ENCODE peak calls at places on chromosomes 12 and 14, in ten cellular contexts. One of them, this sample, is unnamed.

GRCh38 chr12:76083761-76084276 is 666 bp downstream of the NAP1L1 start:
- DNase-seq in fibroblast of the conjunctiva: peak; percentile 43
- DNase-seq in stimulated activated CD8-positive, alpha-beta memory T cell treated with anti-CD3 and anti-CD28 coated beads, Interleukin-7, amount 100 ng/mL, for 1 hour: peak; percentile 36
- DNase-seq in EL: peak; percentile 77
- DNase-seq in NCI-H1048: no peak
- DNase-seq in HFF-Myc: peak; percentile 14
- DNase-seq in CD8-positive, alpha-beta T cell: peak; percentile 60
- DNase-seq in dorsolateral prefrontal cortex: no peak
- DNase-seq in lung: peak; percentile 68
- DNase-seq in activated CD8-positive, alpha-beta T cell treated with anti-CD3 and anti-CD28 coated beads, Interleukin-2, amount 10 ng/mL, durations not matched to agents 7 days and 5 days: peak; percentile 77
- DNase-seq in this sample: peak; percentile 87

GRCh38 chr12:53051058-53051880 is 1.4 kb downstream of the TNS2 start:
- DNase-seq in HFF-Myc: no peak
- DNase-seq in lung: peak; percentile 68
- DNase-seq in dorsolateral prefrontal cortex: peak; percentile 95
- DNase-seq in activated CD8-positive, alpha-beta T cell treated with anti-CD3 and anti-CD28 coated beads, Interleukin-2, amount 10 ng/mL, durations not matched to agents 7 days and 5 days: no peak
- DNase-seq in NCI-H1048: no peak
- DNase-seq in CD8-positive, alpha-beta T cell: no peak
- DNase-seq in EL: peak; percentile 66
- DNase-seq in fibroblast of the conjunctiva: no peak
- DNase-seq in stimulated activated CD8-positive, alpha-beta memory T cell treated with anti-CD3 and anti-CD28 coated beads, Interleukin-7, amount 100 ng/mL, for 1 hour: no peak
- DNase-seq in this sample: no peak

GRCh38 chr14:75832621-75833297 is 149.0 kb downstream of the TGFB3 start:
- DNase-seq in fibroblast of the conjunctiva: no peak
- DNase-seq in activated CD8-positive, alpha-beta T cell treated with anti-CD3 and anti-CD28 coated beads, Interleukin-2, amount 10 ng/mL, durations not matched to agents 7 days and 5 days: no peak
- DNase-seq in EL: peak; percentile 71
- DNase-seq in lung: no peak
- DNase-seq in stimulated activated CD8-positive, alpha-beta memory T cell treated with anti-CD3 and anti-CD28 coated beads, Interleukin-7, amount 100 ng/mL, for 1 hour: no peak
- DNase-seq in dorsolateral prefrontal cortex: no peak
- DNase-seq in HFF-Myc: no peak
- DNase-seq in NCI-H1048: no peak
- DNase-seq in CD8-positive, alpha-beta T cell: no peak
- DNase-seq in this sample: no peak

GRCh38 chr14:104086210-104086660 is 735 bp downstream of the ASPG start:
- DNase-seq in HFF-Myc: no peak
- DNase-seq in NCI-H1048: no peak
- DNase-seq in fibroblast of the conjunctiva: no peak
- DNase-seq in stimulated activated CD8-positive, alpha-beta memory T cell treated with anti-CD3 and anti-CD28 coated beads, Interleukin-7, amount 100 ng/mL, for 1 hour: no peak
- DNase-seq in EL: no peak
- DNase-seq in dorsolateral prefrontal cortex: no peak
- DNase-seq in lung: no peak
- DNase-seq in CD8-positive, alpha-beta T cell: no peak
- DNase-seq in activated CD8-positive, alpha-beta T cell treated with anti-CD3 and anti-CD28 coated beads, Interleukin-2, amount 10 ng/mL, durations not matched to agents 7 days and 5 days: no peak
- DNase-seq in this sample: peak; percentile 56

GRCh38 chr14:100078997-100079561 is 13.9 kb downstream of the EVL start:
- DNase-seq in dorsolateral prefrontal cortex: peak; percentile 41
- DNase-seq in EL: peak; percentile 47
- DNase-seq in NCI-H1048: no peak
- DNase-seq in stimulated activated CD8-positive, alpha-beta memory T cell treated with anti-CD3 and anti-CD28 coated beads, Interleukin-7, amount 100 ng/mL, for 1 hour: peak; percentile 65
- DNase-seq in lung: no peak
- DNase-seq in HFF-Myc: peak; percentile 44
- DNase-seq in activated CD8-positive, alpha-beta T cell treated with anti-CD3 and anti-CD28 coated beads, Interleukin-2, amount 10 ng/mL, durations not matched to agents 7 days and 5 days: peak; percentile 94
- DNase-seq in fibroblast of the conjunctiva: peak; percentile 23
- DNase-seq in CD8-positive, alpha-beta T cell: peak; percentile 75
- DNase-seq in this sample: no peak

GRCh38 chr12:47942327-47943230 is 20.8 kb upstream of the TMEM106C start:
- DNase-seq in HFF-Myc: no peak
- DNase-seq in fibroblast of the conjunctiva: no peak
- DNase-seq in CD8-positive, alpha-beta T cell: peak; percentile 37
- DNase-seq in EL: no peak
- DNase-seq in NCI-H1048: no peak
- DNase-seq in lung: no peak
- DNase-seq in dorsolateral prefrontal cortex: no peak
- DNase-seq in stimulated activated CD8-positive, alpha-beta memory T cell treated with anti-CD3 and anti-CD28 coated beads, Interleukin-7, amount 100 ng/mL, for 1 hour: no peak
- DNase-seq in activated CD8-positive, alpha-beta T cell treated with anti-CD3 and anti-CD28 coated beads, Interleukin-2, amount 10 ng/mL, durations not matched to agents 7 days and 5 days: peak; percentile 61
- DNase-seq in this sample: no peak

GRCh38 chr14:77579760-77580159 is 36.7 kb downstream of the SPTLC2 start:
- DNase-seq in dorsolateral prefrontal cortex: no peak
- DNase-seq in activated CD8-positive, alpha-beta T cell treated with anti-CD3 and anti-CD28 coated beads, Interleukin-2, amount 10 ng/mL, durations not matched to agents 7 days and 5 days: no peak
- DNase-seq in EL: peak; percentile 47
- DNase-seq in lung: no peak
- DNase-seq in fibroblast of the conjunctiva: no peak
- DNase-seq in NCI-H1048: no peak
- DNase-seq in CD8-positive, alpha-beta T cell: no peak
- DNase-seq in stimulated activated CD8-positive, alpha-beta memory T cell treated with anti-CD3 and anti-CD28 coated beads, Interleukin-7, amount 100 ng/mL, for 1 hour: no peak
- DNase-seq in HFF-Myc: no peak
- DNase-seq in this sample: no peak

GRCh38 chr12:10392394-10392930 is 2.6 kb upstream of the KLRK1 start:
- DNase-seq in dorsolateral prefrontal cortex: no peak
- DNase-seq in NCI-H1048: no peak
- DNase-seq in CD8-positive, alpha-beta T cell: no peak
- DNase-seq in activated CD8-positive, alpha-beta T cell treated with anti-CD3 and anti-CD28 coated beads, Interleukin-2, amount 10 ng/mL, durations not matched to agents 7 days and 5 days: peak; percentile 79
- DNase-seq in fibroblast of the conjunctiva: peak; percentile 96
- DNase-seq in HFF-Myc: peak; percentile 54
- DNase-seq in lung: peak; percentile 74
- DNase-seq in EL: peak; percentile 90
- DNase-seq in stimulated activated CD8-positive, alpha-beta memory T cell treated with anti-CD3 and anti-CD28 coated beads, Interleukin-7, amount 100 ng/mL, for 1 hour: no peak
- DNase-seq in this sample: no peak

GRCh38 chr12:56839489-56840442 is 76.6 kb downstream of the HSD17B6 start:
- DNase-seq in EL: peak; percentile 53
- DNase-seq in lung: peak; percentile 60
- DNase-seq in CD8-positive, alpha-beta T cell: no peak
- DNase-seq in NCI-H1048: no peak
- DNase-seq in dorsolateral prefrontal cortex: peak; percentile 39
- DNase-seq in HFF-Myc: peak; percentile 24
- DNase-seq in fibroblast of the conjunctiva: peak; percentile 10
- DNase-seq in stimulated activated CD8-positive, alpha-beta memory T cell treated with anti-CD3 and anti-CD28 coated beads, Interleukin-7, amount 100 ng/mL, for 1 hour: no peak
- DNase-seq in activated CD8-positive, alpha-beta T cell treated with anti-CD3 and anti-CD28 coated beads, Interleukin-2, amount 10 ng/mL, durations not matched to agents 7 days and 5 days: peak; percentile 51
- DNase-seq in this sample: peak; percentile 27

GRCh38 chr14:24376448-24377070 is 8.6 kb downstream of the NFATC4 start:
- DNase-seq in HFF-Myc: no peak
- DNase-seq in stimulated activated CD8-positive, alpha-beta memory T cell treated with anti-CD3 and anti-CD28 coated beads, Interleukin-7, amount 100 ng/mL, for 1 hour: no peak
- DNase-seq in CD8-positive, alpha-beta T cell: no peak
- DNase-seq in fibroblast of the conjunctiva: no peak
- DNase-seq in EL: no peak
- DNase-seq in NCI-H1048: no peak
- DNase-seq in lung: no peak
- DNase-seq in activated CD8-positive, alpha-beta T cell treated with anti-CD3 and anti-CD28 coated beads, Interleukin-2, amount 10 ng/mL, durations not matched to agents 7 days and 5 days: no peak
- DNase-seq in dorsolateral prefrontal cortex: no peak
- DNase-seq in this sample: no peak

GRCh38 chr12:13369496-13369895 is 173.0 kb downstream of the EMP1 start:
- DNase-seq in activated CD8-positive, alpha-beta T cell treated with anti-CD3 and anti-CD28 coated beads, Interleukin-2, amount 10 ng/mL, durations not matched to agents 7 days and 5 days: no peak
- DNase-seq in HFF-Myc: no peak
- DNase-seq in lung: no peak
- DNase-seq in fibroblast of the conjunctiva: no peak
- DNase-seq in EL: no peak
- DNase-seq in stimulated activated CD8-positive, alpha-beta memory T cell treated with anti-CD3 and anti-CD28 coated beads, Interleukin-7, amount 100 ng/mL, for 1 hour: no peak
- DNase-seq in dorsolateral prefrontal cortex: no peak
- DNase-seq in NCI-H1048: no peak
- DNase-seq in CD8-positive, alpha-beta T cell: no peak
- DNase-seq in this sample: no peak

GRCh38 chr12:97142737-97143450 is 235.8 kb downstream of the NEDD1 start:
- DNase-seq in fibroblast of the conjunctiva: no peak
- DNase-seq in EL: no peak
- DNase-seq in stimulated activated CD8-positive, alpha-beta memory T cell treated with anti-CD3 and anti-CD28 coated beads, Interleukin-7, amount 100 ng/mL, for 1 hour: no peak
- DNase-seq in HFF-Myc: no peak
- DNase-seq in lung: no peak
- DNase-seq in CD8-positive, alpha-beta T cell: no peak
- DNase-seq in NCI-H1048: no peak
- DNase-seq in dorsolateral prefrontal cortex: no peak
- DNase-seq in activated CD8-positive, alpha-beta T cell treated with anti-CD3 and anti-CD28 coated beads, Interleukin-2, amount 10 ng/mL, durations not matched to agents 7 days and 5 days: no peak
- DNase-seq in this sample: no peak

GRCh38 chr12:46349253-46349652 is 23.3 kb downstream of the SLC38A2 start:
- DNase-seq in activated CD8-positive, alpha-beta T cell treated with anti-CD3 and anti-CD28 coated beads, Interleukin-2, amount 10 ng/mL, durations not matched to agents 7 days and 5 days: no peak
- DNase-seq in HFF-Myc: no peak
- DNase-seq in lung: no peak
- DNase-seq in fibroblast of the conjunctiva: no peak
- DNase-seq in EL: no peak
- DNase-seq in CD8-positive, alpha-beta T cell: no peak
- DNase-seq in NCI-H1048: no peak
- DNase-seq in stimulated activated CD8-positive, alpha-beta memory T cell treated with anti-CD3 and anti-CD28 coated beads, Interleukin-7, amount 100 ng/mL, for 1 hour: no peak
- DNase-seq in dorsolateral prefrontal cortex: no peak
- DNase-seq in this sample: no peak

GRCh38 chr14:93113678-93114067 is 2.1 kb downstream of the ITPK1 start:
- DNase-seq in HFF-Myc: no peak
- DNase-seq in lung: no peak
- DNase-seq in fibroblast of the conjunctiva: no peak
- DNase-seq in EL: no peak
- DNase-seq in dorsolateral prefrontal cortex: no peak
- DNase-seq in CD8-positive, alpha-beta T cell: no peak
- DNase-seq in activated CD8-positive, alpha-beta T cell treated with anti-CD3 and anti-CD28 coated beads, Interleukin-2, amount 10 ng/mL, durations not matched to agents 7 days and 5 days: no peak
- DNase-seq in stimulated activated CD8-positive, alpha-beta memory T cell treated with anti-CD3 and anti-CD28 coated beads, Interleukin-7, amount 100 ng/mL, for 1 hour: no peak
- DNase-seq in NCI-H1048: no peak
- DNase-seq in this sample: no peak

GRCh38 chr12:57008113-57008687 is 1.9 kb upstream of the ZBTB39 start:
- DNase-seq in HFF-Myc: peak; percentile 62
- DNase-seq in dorsolateral prefrontal cortex: no peak
- DNase-seq in stimulated activated CD8-positive, alpha-beta memory T cell treated with anti-CD3 and anti-CD28 coated beads, Interleukin-7, amount 100 ng/mL, for 1 hour: no peak
- DNase-seq in lung: no peak
- DNase-seq in activated CD8-positive, alpha-beta T cell treated with anti-CD3 and anti-CD28 coated beads, Interleukin-2, amount 10 ng/mL, durations not matched to agents 7 days and 5 days: peak; percentile 52
- DNase-seq in fibroblast of the conjunctiva: peak; percentile 65
- DNase-seq in EL: peak; percentile 67
- DNase-seq in NCI-H1048: no peak
- DNase-seq in CD8-positive, alpha-beta T cell: no peak
- DNase-seq in this sample: no peak

GRCh38 chr12:6828671-6829531 is 694 bp downstream of the P3H3 start:
- DNase-seq in dorsolateral prefrontal cortex: no peak
- DNase-seq in stimulated activated CD8-positive, alpha-beta memory T cell treated with anti-CD3 and anti-CD28 coated beads, Interleukin-7, amount 100 ng/mL, for 1 hour: no peak
- DNase-seq in activated CD8-positive, alpha-beta T cell treated with anti-CD3 and anti-CD28 coated beads, Interleukin-2, amount 10 ng/mL, durations not matched to agents 7 days and 5 days: no peak
- DNase-seq in NCI-H1048: no peak
- DNase-seq in HFF-Myc: no peak
- DNase-seq in lung: no peak
- DNase-seq in EL: peak; percentile 32
- DNase-seq in fibroblast of the conjunctiva: no peak
- DNase-seq in CD8-positive, alpha-beta T cell: peak; percentile 19
- DNase-seq in this sample: peak; percentile 78

GRCh38 chr12:111756681-111757080 is 10.1 kb upstream of the ALDH2 start:
- DNase-seq in CD8-positive, alpha-beta T cell: no peak
- DNase-seq in EL: no peak
- DNase-seq in stimulated activated CD8-positive, alpha-beta memory T cell treated with anti-CD3 and anti-CD28 coated beads, Interleukin-7, amount 100 ng/mL, for 1 hour: no peak
- DNase-seq in fibroblast of the conjunctiva: no peak
- DNase-seq in activated CD8-positive, alpha-beta T cell treated with anti-CD3 and anti-CD28 coated beads, Interleukin-2, amount 10 ng/mL, durations not matched to agents 7 days and 5 days: no peak
- DNase-seq in NCI-H1048: no peak
- DNase-seq in dorsolateral prefrontal cortex: no peak
- DNase-seq in HFF-Myc: no peak
- DNase-seq in lung: no peak
- DNase-seq in this sample: no peak

GRCh38 chr14:102759416-102759815 is 17.8 kb upstream of the TRAF3 start:
- DNase-seq in HFF-Myc: no peak
- DNase-seq in lung: no peak
- DNase-seq in NCI-H1048: no peak
- DNase-seq in fibroblast of the conjunctiva: no peak
- DNase-seq in activated CD8-positive, alpha-beta T cell treated with anti-CD3 and anti-CD28 coated beads, Interleukin-2, amount 10 ng/mL, durations not matched to agents 7 days and 5 days: no peak
- DNase-seq in EL: no peak
- DNase-seq in dorsolateral prefrontal cortex: no peak
- DNase-seq in stimulated activated CD8-positive, alpha-beta memory T cell treated with anti-CD3 and anti-CD28 coated beads, Interleukin-7, amount 100 ng/mL, for 1 hour: no peak
- DNase-seq in CD8-positive, alpha-beta T cell: no peak
- DNase-seq in this sample: no peak

GRCh38 chr14:34179723-34180122 is 228.8 kb upstream of the EGLN3 start:
- DNase-seq in activated CD8-positive, alpha-beta T cell treated with anti-CD3 and anti-CD28 coated beads, Interleukin-2, amount 10 ng/mL, durations not matched to agents 7 days and 5 days: no peak
- DNase-seq in lung: no peak
- DNase-seq in EL: no peak
- DNase-seq in fibroblast of the conjunctiva: no peak
- DNase-seq in stimulated activated CD8-positive, alpha-beta memory T cell treated with anti-CD3 and anti-CD28 coated beads, Interleukin-7, amount 100 ng/mL, for 1 hour: no peak
- DNase-seq in HFF-Myc: no peak
- DNase-seq in dorsolateral prefrontal cortex: no peak
- DNase-seq in NCI-H1048: no peak
- DNase-seq in CD8-positive, alpha-beta T cell: no peak
- DNase-seq in this sample: no peak

GRCh38 chr12:76303989-76304460 is 44.2 kb downstream of the BBS10 start:
- DNase-seq in HFF-Myc: no peak
- DNase-seq in activated CD8-positive, alpha-beta T cell treated with anti-CD3 and anti-CD28 coated beads, Interleukin-2, amount 10 ng/mL, durations not matched to agents 7 days and 5 days: no peak
- DNase-seq in NCI-H1048: no peak
- DNase-seq in CD8-positive, alpha-beta T cell: no peak
- DNase-seq in lung: no peak
- DNase-seq in fibroblast of the conjunctiva: no peak
- DNase-seq in EL: no peak
- DNase-seq in dorsolateral prefrontal cortex: no peak
- DNase-seq in stimulated activated CD8-positive, alpha-beta memory T cell treated with anti-CD3 and anti-CD28 coated beads, Interleukin-7, amount 100 ng/mL, for 1 hour: no peak
- DNase-seq in this sample: no peak

GRCh38 chr12:89707992-89708792 is 446 bp downstream of the ATP2B1 start:
- DNase-seq in CD8-positive, alpha-beta T cell: peak; percentile 27
- DNase-seq in EL: peak; percentile 28
- DNase-seq in NCI-H1048: no peak
- DNase-seq in stimulated activated CD8-positive, alpha-beta memory T cell treated with anti-CD3 and anti-CD28 coated beads, Interleukin-7, amount 100 ng/mL, for 1 hour: no peak
- DNase-seq in fibroblast of the conjunctiva: no peak
- DNase-seq in dorsolateral prefrontal cortex: no peak
- DNase-seq in lung: peak; percentile 47
- DNase-seq in HFF-Myc: no peak
- DNase-seq in activated CD8-positive, alpha-beta T cell treated with anti-CD3 and anti-CD28 coated beads, Interleukin-2, amount 10 ng/mL, durations not matched to agents 7 days and 5 days: peak; percentile 58
- DNase-seq in this sample: peak; percentile 49

GRCh38 chr12:87667378-87667777 is 361.8 kb downstream of the C12orf50 start:
- DNase-seq in NCI-H1048: no peak
- DNase-seq in lung: no peak
- DNase-seq in CD8-positive, alpha-beta T cell: no peak
- DNase-seq in dorsolateral prefrontal cortex: no peak
- DNase-seq in fibroblast of the conjunctiva: peak; percentile 4
- DNase-seq in EL: peak; percentile 31
- DNase-seq in HFF-Myc: no peak
- DNase-seq in activated CD8-positive, alpha-beta T cell treated with anti-CD3 and anti-CD28 coated beads, Interleukin-2, amount 10 ng/mL, durations not matched to agents 7 days and 5 days: no peak
- DNase-seq in stimulated activated CD8-positive, alpha-beta memory T cell treated with anti-CD3 and anti-CD28 coated beads, Interleukin-7, amount 100 ng/mL, for 1 hour: no peak
- DNase-seq in this sample: no peak

GRCh38 chr12:64332296-64332695 is 58.3 kb downstream of the C12orf56 start:
- DNase-seq in lung: no peak
- DNase-seq in EL: no peak
- DNase-seq in stimulated activated CD8-positive, alpha-beta memory T cell treated with anti-CD3 and anti-CD28 coated beads, Interleukin-7, amount 100 ng/mL, for 1 hour: no peak
- DNase-seq in CD8-positive, alpha-beta T cell: no peak
- DNase-seq in NCI-H1048: no peak
- DNase-seq in fibroblast of the conjunctiva: no peak
- DNase-seq in HFF-Myc: no peak
- DNase-seq in activated CD8-positive, alpha-beta T cell treated with anti-CD3 and anti-CD28 coated beads, Interleukin-2, amount 10 ng/mL, durations not matched to agents 7 days and 5 days: no peak
- DNase-seq in dorsolateral prefrontal cortex: no peak
- DNase-seq in this sample: no peak

GRCh38 chr12:110993425-110993824 is 73.0 kb upstream of the MYL2 start:
- DNase-seq in lung: no peak
- DNase-seq in CD8-positive, alpha-beta T cell: no peak
- DNase-seq in NCI-H1048: no peak
- DNase-seq in activated CD8-positive, alpha-beta T cell treated with anti-CD3 and anti-CD28 coated beads, Interleukin-2, amount 10 ng/mL, durations not matched to agents 7 days and 5 days: no peak
- DNase-seq in HFF-Myc: no peak
- DNase-seq in stimulated activated CD8-positive, alpha-beta memory T cell treated with anti-CD3 and anti-CD28 coated beads, Interleukin-7, amount 100 ng/mL, for 1 hour: no peak
- DNase-seq in EL: no peak
- DNase-seq in fibroblast of the conjunctiva: no peak
- DNase-seq in dorsolateral prefrontal cortex: no peak
- DNase-seq in this sample: no peak

GRCh38 chr14:78403278-78403815 is 233.2 kb downstream of the NRXN3 start:
- DNase-seq in NCI-H1048: no peak
- DNase-seq in stimulated activated CD8-positive, alpha-beta memory T cell treated with anti-CD3 and anti-CD28 coated beads, Interleukin-7, amount 100 ng/mL, for 1 hour: no peak
- DNase-seq in dorsolateral prefrontal cortex: no peak
- DNase-seq in HFF-Myc: no peak
- DNase-seq in activated CD8-positive, alpha-beta T cell treated with anti-CD3 and anti-CD28 coated beads, Interleukin-2, amount 10 ng/mL, durations not matched to agents 7 days and 5 days: no peak
- DNase-seq in CD8-positive, alpha-beta T cell: no peak
- DNase-seq in EL: peak; percentile 8
- DNase-seq in fibroblast of the conjunctiva: no peak
- DNase-seq in lung: no peak
- DNase-seq in this sample: no peak

GRCh38 chr14:29273513-29273912 is 506.9 kb downstream of the FOXG1 start:
- DNase-seq in EL: no peak
- DNase-seq in HFF-Myc: no peak
- DNase-seq in stimulated activated CD8-positive, alpha-beta memory T cell treated with anti-CD3 and anti-CD28 coated beads, Interleukin-7, amount 100 ng/mL, for 1 hour: no peak
- DNase-seq in activated CD8-positive, alpha-beta T cell treated with anti-CD3 and anti-CD28 coated beads, Interleukin-2, amount 10 ng/mL, durations not matched to agents 7 days and 5 days: no peak
- DNase-seq in dorsolateral prefrontal cortex: no peak
- DNase-seq in fibroblast of the conjunctiva: no peak
- DNase-seq in NCI-H1048: no peak
- DNase-seq in lung: no peak
- DNase-seq in CD8-positive, alpha-beta T cell: no peak
- DNase-seq in this sample: no peak

GRCh38 chr14:66758031-66758613 is 250.2 kb downstream of the GPHN start:
- DNase-seq in activated CD8-positive, alpha-beta T cell treated with anti-CD3 and anti-CD28 coated beads, Interleukin-2, amount 10 ng/mL, durations not matched to agents 7 days and 5 days: no peak
- DNase-seq in stimulated activated CD8-positive, alpha-beta memory T cell treated with anti-CD3 and anti-CD28 coated beads, Interleukin-7, amount 100 ng/mL, for 1 hour: no peak
- DNase-seq in dorsolateral prefrontal cortex: no peak
- DNase-seq in CD8-positive, alpha-beta T cell: no peak
- DNase-seq in fibroblast of the conjunctiva: no peak
- DNase-seq in lung: no peak
- DNase-seq in HFF-Myc: no peak
- DNase-seq in NCI-H1048: no peak
- DNase-seq in EL: no peak
- DNase-seq in this sample: no peak

GRCh38 chr14:104550340-104550848 is 29.2 kb upstream of the C14orf180 start:
- DNase-seq in HFF-Myc: no peak
- DNase-seq in activated CD8-positive, alpha-beta T cell treated with anti-CD3 and anti-CD28 coated beads, Interleukin-2, amount 10 ng/mL, durations not matched to agents 7 days and 5 days: no peak
- DNase-seq in lung: no peak
- DNase-seq in stimulated activated CD8-positive, alpha-beta memory T cell treated with anti-CD3 and anti-CD28 coated beads, Interleukin-7, amount 100 ng/mL, for 1 hour: no peak
- DNase-seq in CD8-positive, alpha-beta T cell: no peak
- DNase-seq in fibroblast of the conjunctiva: no peak
- DNase-seq in dorsolateral prefrontal cortex: no peak
- DNase-seq in NCI-H1048: no peak
- DNase-seq in EL: no peak
- DNase-seq in this sample: no peak

This sample was measured in B cell.